ENCODE peak calls at places on chromosome 2, in seven cellular contexts. G is T follicular helper cell, S is T1000, Z is nucleus accumbens, U is OCI-LY7, M is smooth muscle cell of the brain vasculature, C is hippocampal formation. T is an unnamed sample.

GRCh38 chr2:27010139-27010538 is 22.6 kb upstream of the TMEM214 start:
- DNase-seq in G (no peak), S (no peak), Z (no peak), U (no peak), M (no peak), C (no peak), T (no peak)

GRCh38 chr2:73971722-73972121 is 13.0 kb upstream of the TET3 start:
- DNase-seq in G (no peak), S (no peak), Z (no peak), U (no peak), M (no peak), C (no peak), T (no peak)

GRCh38 chr2:96580771-96581170 is 44.2 kb downstream of the ARID5A start:
- DNase-seq in G (no peak), S (no peak), Z (no peak), U (peak; percentile 23), M (no peak), C (no peak), T (no peak)

GRCh38 chr2:207048421-207048820 is 109.1 kb downstream of the CPO start:
- DNase-seq in G (no peak), S (peak; percentile 11), Z (no peak), U (no peak), M (no peak), C (no peak), T (no peak)

GRCh38 chr2:55923091-55923977 is at the start of gene EFEMP1:
- DNase-seq in G (no peak), S (no peak), Z (peak; percentile 17), U (no peak), M (no peak), C (peak; percentile 51), T (no peak)

GRCh38 chr2:174012347-174013309 is 47.5 kb upstream of the SP3 start:
- DNase-seq in G (no peak), S (no peak), Z (peak; percentile 32), U (no peak), M (no peak), C (peak; percentile 53), T (peak; percentile 32)

GRCh38 chr2:159455330-159455918 is 160.9 kb downstream of the BAZ2B start:
- DNase-seq in G (no peak), S (no peak), Z (no peak), U (no peak), M (no peak), C (no peak), T (no peak)

GRCh38 chr2:173667014-173667413 is 298.2 kb downstream of the SP3 start:
- DNase-seq in G (no peak), S (no peak), Z (no peak), U (no peak), M (no peak), C (no peak), T (no peak)

GRCh38 chr2:227657204-227657845 is 9.3 kb upstream of the SCYGR5 start:
- DNase-seq in G (no peak), S (no peak), Z (no peak), U (no peak), M (no peak), C (no peak), T (no peak)

GRCh38 chr2:96153991-96154431 is 8.8 kb upstream of the DUSP2 start:
- DNase-seq in G (no peak), S (no peak), Z (no peak), U (no peak), M (no peak), C (no peak), T (peak; percentile 42)

GRCh38 chr2:225920621-225921020 is 521.1 kb downstream of the NYAP2 start:
- DNase-seq in G (no peak), S (no peak), Z (no peak), U (no peak), M (no peak), C (no peak), T (no peak)

GRCh38 chr2:239137165-239137889 is 263.5 kb downstream of the HDAC4 start:
- DNase-seq in G (no peak), S (no peak), Z (no peak), U (no peak), M (no peak), C (no peak), T (no peak)

GRCh38 chr2:31430439-31431165 is 16.1 kb upstream of the XDH start:
- DNase-seq in G (no peak), S (no peak), Z (no peak), U (no peak), M (no peak), C (no peak), T (peak; percentile 73)

GRCh38 chr2:61950133-61950560 is 44.7 kb downstream of the COMMD1 start:
- DNase-seq in G (no peak), S (no peak), Z (no peak), U (no peak), M (no peak), C (no peak), T (no peak)

GRCh38 chr2:120437604-120438000 is 91.7 kb downstream of the INHBB start:
- DNase-seq in G (no peak), S (no peak), Z (no peak), U (no peak), M (no peak), C (no peak), T (no peak)

GRCh38 chr2:149648282-149649030 is 60.9 kb upstream of the MMADHC start:
- DNase-seq in G (no peak), S (peak; percentile 60), Z (no peak), U (no peak), M (peak; percentile 56), C (no peak), T (no peak)

GRCh38 chr2:173750332-173750731 is 214.8 kb downstream of the SP3 start:
- DNase-seq in G (no peak), S (no peak), Z (no peak), U (no peak), M (peak; percentile 26), C (no peak), T (no peak)

GRCh38 chr2:54348672-54349071 is 92.6 kb upstream of the TSPYL6 start:
- DNase-seq in G (no peak), S (no peak), Z (no peak), U (no peak), M (no peak), C (no peak), T (no peak)

GRCh38 chr2:157185828-157186227 is 71.7 kb upstream of the GALNT5 start:
- DNase-seq in G (no peak), S (no peak), Z (no peak), U (no peak), M (no peak), C (no peak), T (no peak)

GRCh38 chr2:175855794-175856453 is 146.1 kb downstream of the LNPK start:
- DNase-seq in G (no peak), S (no peak), Z (no peak), U (no peak), M (no peak), C (peak; percentile 28), T (no peak)

GRCh38 chr2:166651080-166651675 is 157.1 kb upstream of the SCN7A start:
- DNase-seq in G (no peak), S (no peak), Z (no peak), U (no peak), M (peak; percentile 72), C (no peak), T (no peak)

GRCh38 chr2:179250084-179250483 is 14.5 kb downstream of the SESTD1 start:
- DNase-seq in G (no peak), S (no peak), Z (no peak), U (no peak), M (no peak), C (no peak), T (no peak)

GRCh38 chr2:3379647-3380534 is at the start of gene TRAPPC12:
- DNase-seq in G (peak; percentile 88), S (peak; percentile 75), Z (peak; percentile 88), U (peak; percentile 95), M (peak; percentile 45), C (peak; percentile 86), T (peak; percentile 96)

T was measured in RPMI8226.